ENCODE peak calls at places on chromosomes 12 and 14, in nine cellular contexts. Y, V, E, N, O, L, Q, J and C are unnamed samples.

GRCh38 chr12:8780389-8780788 is 42.0 kb upstream of the A2ML1 start:
- DNase-seq in Y (peak), V (no peak), E (no peak), N (no peak), O (peak), L (peak), Q (no peak), J (no peak), C (peak)

GRCh38 chr12:8615206-8615605 is 2.5 kb upstream of the AICDA start:
- DNase-seq in Y (no peak), V (no peak), E (no peak), N (no peak), O (no peak), L (no peak), Q (no peak), J (no peak), C (no peak)

GRCh38 chr12:64610660-64611429 is 550 bp downstream of the RASSF3 start:
- DNase-seq in Y (peak), V (peak), E (peak), N (peak), O (peak), L (no peak), Q (peak), J (peak), C (no peak)

GRCh38 chr12:51371295-51371953 is 19.8 kb downstream of the GALNT6 start:
- DNase-seq in Y (peak), V (peak), E (peak), N (no peak), O (peak), L (peak), Q (no peak), J (no peak), C (peak)

GRCh38 chr12:40141996-40142395 is 36.1 kb upstream of the SLC2A13 start:
- DNase-seq in Y (no peak), V (no peak), E (no peak), N (no peak), O (no peak), L (no peak), Q (no peak), J (no peak), C (no peak)

GRCh38 chr12:114119316-114119715 is 153.2 kb upstream of the RBM19 start:
- DNase-seq in Y (no peak), V (no peak), E (no peak), N (no peak), O (no peak), L (no peak), Q (no peak), J (no peak), C (no peak)

GRCh38 chr12:109762071-109762672 is 48.5 kb downstream of the FAM222A start:
- DNase-seq in Y (no peak), V (peak), E (peak), N (no peak), O (no peak), L (no peak), Q (no peak), J (no peak), C (no peak)

GRCh38 chr12:21509768-21510167 is 8.2 kb downstream of the GOLT1B start:
- DNase-seq in Y (no peak), V (no peak), E (no peak), N (peak), O (no peak), L (no peak), Q (no peak), J (no peak), C (no peak)

GRCh38 chr12:32920506-32921085 is 24.0 kb upstream of the PKP2 start:
- DNase-seq in Y (peak), V (no peak), E (no peak), N (no peak), O (no peak), L (no peak), Q (no peak), J (no peak), C (peak)

GRCh38 chr14:69539631-69540410 is 34.9 kb downstream of the CCDC177 start:
- DNase-seq in Y (no peak), V (no peak), E (peak), N (no peak), O (peak), L (no peak), Q (no peak), J (no peak), C (no peak)

GRCh38 chr12:69331482-69331845 is 16.7 kb upstream of the LYZ start:
- DNase-seq in Y (no peak), V (no peak), E (no peak), N (no peak), O (no peak), L (no peak), Q (no peak), J (no peak), C (no peak)

GRCh38 chr14:91866061-91866460 is 1.3 kb downstream of the TC2N start:
- DNase-seq in Y (peak), V (no peak), E (no peak), N (peak), O (peak), L (no peak), Q (no peak), J (peak), C (no peak)

GRCh38 chr14:70086685-70087379 is 101.9 kb downstream of the SLC8A3 start:
- DNase-seq in Y (peak), V (peak), E (no peak), N (no peak), O (peak), L (peak), Q (no peak), J (no peak), C (no peak)